ENCODE peak calls at places on chromosomes 13 and 19, in five cellular contexts. One of them, this sample, is unnamed.

GRCh38 chr13:49220035-49220855 is at the start of gene MLNR:
- DNase-seq in NCI-H2029 treated with DMSO at 0.1 percent for 48 hours: no peak
- DNase-seq in left colon: no peak
- DNase-seq in left ventricle myocardium superior: peak
- DNase-seq in GM23338: peak
- DNase-seq in this sample: peak

GRCh38 chr13:42065414-42065813 is 17.0 kb downstream of the DGKH start:
- DNase-seq in left colon: no peak
- DNase-seq in GM23338: no peak
- DNase-seq in NCI-H2029 treated with DMSO at 0.1 percent for 48 hours: no peak
- DNase-seq in left ventricle myocardium superior: no peak
- DNase-seq in this sample: no peak

GRCh38 chr13:68190826-68191225 is 960.7 kb upstream of the PCDH9 start:
- DNase-seq in NCI-H2029 treated with DMSO at 0.1 percent for 48 hours: no peak
- DNase-seq in left ventricle myocardium superior: no peak
- DNase-seq in left colon: no peak
- DNase-seq in GM23338: no peak
- DNase-seq in this sample: no peak

GRCh38 chr13:50780201-50781015 is 63.1 kb downstream of the DLEU7 start:
- DNase-seq in NCI-H2029 treated with DMSO at 0.1 percent for 48 hours: no peak
- DNase-seq in GM23338: no peak
- DNase-seq in left colon: no peak
- DNase-seq in left ventricle myocardium superior: no peak
- DNase-seq in this sample: no peak

GRCh38 chr13:108993346-108993745 is 363.9 kb downstream of the MYO16 start:
- DNase-seq in left colon: no peak
- DNase-seq in left ventricle myocardium superior: no peak
- DNase-seq in GM23338: no peak
- DNase-seq in NCI-H2029 treated with DMSO at 0.1 percent for 48 hours: no peak
- DNase-seq in this sample: no peak

GRCh38 chr19:31139871-31140505 is 209.2 kb downstream of the TSHZ3 start:
- DNase-seq in NCI-H2029 treated with DMSO at 0.1 percent for 48 hours: no peak
- DNase-seq in left ventricle myocardium superior: no peak
- DNase-seq in GM23338: no peak
- DNase-seq in left colon: no peak
- DNase-seq in this sample: no peak

GRCh38 chr13:34302596-34302995 is 484.6 kb downstream of the RFC3 start:
- DNase-seq in NCI-H2029 treated with DMSO at 0.1 percent for 48 hours: no peak
- DNase-seq in GM23338: no peak
- DNase-seq in left ventricle myocardium superior: no peak
- DNase-seq in left colon: no peak
- DNase-seq in this sample: no peak

GRCh38 chr13:23505007-23505406 is 65.2 kb upstream of the TNFRSF19 start:
- DNase-seq in GM23338: no peak
- DNase-seq in NCI-H2029 treated with DMSO at 0.1 percent for 48 hours: no peak
- DNase-seq in left ventricle myocardium superior: peak
- DNase-seq in left colon: no peak
- DNase-seq in this sample: no peak

GRCh38 chr19:43754312-43754561 is 525 bp downstream of the SMG9 start:
- DNase-seq in left colon: no peak
- DNase-seq in GM23338: no peak
- DNase-seq in NCI-H2029 treated with DMSO at 0.1 percent for 48 hours: no peak
- DNase-seq in left ventricle myocardium superior: no peak
- DNase-seq in this sample: no peak

GRCh38 chr19:1854542-1855039 is 6.3 kb upstream of the REXO1 start:
- DNase-seq in left ventricle myocardium superior: peak
- DNase-seq in left colon: peak
- DNase-seq in GM23338: peak
- DNase-seq in NCI-H2029 treated with DMSO at 0.1 percent for 48 hours: no peak
- DNase-seq in this sample: no peak

GRCh38 chr13:40784540-40784939 is 4.9 kb upstream of the SLC25A15 start:
- DNase-seq in left ventricle myocardium superior: no peak
- DNase-seq in NCI-H2029 treated with DMSO at 0.1 percent for 48 hours: no peak
- DNase-seq in GM23338: no peak
- DNase-seq in left colon: no peak
- DNase-seq in this sample: no peak

GRCh38 chr19:41702208-41702651 is 6.2 kb upstream of the CEACAM5 start:
- DNase-seq in NCI-H2029 treated with DMSO at 0.1 percent for 48 hours: no peak
- DNase-seq in GM23338: no peak
- DNase-seq in left colon: peak
- DNase-seq in left ventricle myocardium superior: no peak
- DNase-seq in this sample: no peak

GRCh38 chr13:41465965-41466364 is 8.6 kb downstream of the RGCC start:
- DNase-seq in GM23338: no peak
- DNase-seq in NCI-H2029 treated with DMSO at 0.1 percent for 48 hours: no peak
- DNase-seq in left colon: no peak
- DNase-seq in left ventricle myocardium superior: no peak
- DNase-seq in this sample: no peak

GRCh38 chr13:29884671-29885424 is 34.4 kb upstream of the UBL3 start:
- DNase-seq in left colon: no peak
- DNase-seq in left ventricle myocardium superior: no peak
- DNase-seq in GM23338: peak
- DNase-seq in NCI-H2029 treated with DMSO at 0.1 percent for 48 hours: no peak
- DNase-seq in this sample: no peak

GRCh38 chr13:51801631-51802099 is 2.3 kb downstream of the DHRS12 start:
- DNase-seq in GM23338: no peak
- DNase-seq in left colon: peak
- DNase-seq in left ventricle myocardium superior: peak
- DNase-seq in NCI-H2029 treated with DMSO at 0.1 percent for 48 hours: peak
- DNase-seq in this sample: peak

GRCh38 chr19:16374436-16374835 is 49.8 kb downstream of the KLF2 start:
- DNase-seq in GM23338: no peak
- DNase-seq in NCI-H2029 treated with DMSO at 0.1 percent for 48 hours: no peak
- DNase-seq in left ventricle myocardium superior: no peak
- DNase-seq in left colon: no peak
- DNase-seq in this sample: no peak

GRCh38 chr13:68927387-68928026 is 1180.1 kb upstream of the ATXN8OS start:
- DNase-seq in NCI-H2029 treated with DMSO at 0.1 percent for 48 hours: no peak
- DNase-seq in left ventricle myocardium superior: no peak
- DNase-seq in left colon: no peak
- DNase-seq in GM23338: peak
- DNase-seq in this sample: peak

GRCh38 chr19:1817553-1818179 is 5.6 kb upstream of the ATP8B3 start:
- DNase-seq in left ventricle myocardium superior: peak
- DNase-seq in left colon: no peak
- DNase-seq in NCI-H2029 treated with DMSO at 0.1 percent for 48 hours: no peak
- DNase-seq in GM23338: no peak
- DNase-seq in this sample: no peak

GRCh38 chr13:103066991-103067390 is 774 bp upstream of the SLC10A2 start:
- DNase-seq in left ventricle myocardium superior: no peak
- DNase-seq in left colon: no peak
- DNase-seq in GM23338: peak
- DNase-seq in NCI-H2029 treated with DMSO at 0.1 percent for 48 hours: no peak
- DNase-seq in this sample: no peak